ENCODE peak calls at places on chromosome 16, in four cellular contexts. J is K562, I is HepG2, R is GM12878. M is an unnamed sample.

GRCh38 chr16:54805648-54806047 is 125.0 kb upstream of the IRX5 start:
- DNase-seq in J (no peak), I (peak; percentile 14), R (no peak), M (no peak)

GRCh38 chr16:87945351-87946042 is 5.7 kb upstream of the BANP start:
- DNase-seq in J (no peak), I (no peak), R (no peak), M (no peak)

GRCh38 chr16:12458591-12459400 is 344.9 kb downstream of the CPPED1 start:
- DNase-seq in J (peak; percentile 23), I (no peak), R (no peak), M (no peak)

GRCh38 chr16:68257251-68257905 is 6.9 kb upstream of the SLC7A6 start:
- DNase-seq in J (no peak), I (no peak), R (no peak), M (no peak)

GRCh38 chr16:177394-177822 is 928 bp downstream of the HBA1 start:
- DNase-seq in J (no peak), I (no peak), R (no peak), M (no peak)

GRCh38 chr16:57863434-57864160 is 61.3 kb upstream of the KIFC3 start:
- DNase-seq in J (peak; percentile 55), I (peak; percentile 68), R (no peak), M (peak; percentile 49)

GRCh38 chr16:85752511-85753420 is 1.9 kb upstream of the C16orf74 start:
- DNase-seq in J (peak; percentile 75), I (peak; percentile 49), R (no peak), M (peak; percentile 67)

GRCh38 chr16:2751577-2752034 is 832 bp upstream of the SRRM2 start:
- DNase-seq in J (peak; percentile 88), I (peak; percentile 83), R (no peak), M (peak; percentile 60)

GRCh38 chr16:1450841-1451240 is 6.5 kb upstream of the CCDC154 start:
- DNase-seq in J (no peak), I (no peak), R (no peak), M (no peak)

GRCh38 chr16:53055603-53056527 is 1.1 kb downstream of the CHD9 start:
- DNase-seq in J (peak; percentile 93), I (peak; percentile 70), R (no peak), M (peak; percentile 61)

GRCh38 chr16:71845639-71846431 is at the start of gene ATXN1L:
- DNase-seq in J (peak; percentile 96), I (peak; percentile 89), R (peak; percentile 84), M (peak; percentile 50)

GRCh38 chr16:66604376-66605176 is at the start of gene CMTM3:
- DNase-seq in J (peak; percentile 79), I (peak; percentile 54), R (no peak), M (peak; percentile 92)

GRCh38 chr16:8583712-8584111 is 6.6 kb downstream of the TMEM114 start:
- DNase-seq in J (peak; percentile 16), I (no peak), R (no peak), M (no peak)

GRCh38 chr16:76963614-76964315 is 227.2 kb upstream of the MON1B start:
- DNase-seq in J (no peak), I (no peak), R (no peak), M (no peak)

GRCh38 chr16:24163935-24164334 is 92.2 kb upstream of the CACNG3 start:
- DNase-seq in J (no peak), I (no peak), R (no peak), M (no peak)

GRCh38 chr16:65936096-65936495 is 430.4 kb upstream of the CDH5 start:
- DNase-seq in J (no peak), I (no peak), R (no peak), M (no peak)

GRCh38 chr16:49019826-49020401 is 261.7 kb downstream of the CBLN1 start:
- DNase-seq in J (no peak), I (no peak), R (no peak), M (no peak)

GRCh38 chr16:80466024-80466986 is 74.5 kb upstream of the DYNLRB2 start:
- DNase-seq in J (peak; percentile 80), I (peak; percentile 54), R (peak; percentile 34), M (peak; percentile 90)

GRCh38 chr16:10502766-10503165 is 77.6 kb downstream of the EMP2 start:
- DNase-seq in J (no peak), I (no peak), R (no peak), M (no peak)

GRCh38 chr16:86616906-86617305 is 38.6 kb downstream of the FOXL1 start:
- DNase-seq in J (no peak), I (no peak), R (no peak), M (no peak)

GRCh38 chr16:69131167-69131748 is 1.1 kb downstream of the CHTF8 start:
- DNase-seq in J (peak; percentile 79), I (no peak), R (no peak), M (no peak)

GRCh38 chr16:67451704-67452435 is 20.9 kb downstream of the HSD11B2 start:
- DNase-seq in J (no peak), I (no peak), R (no peak), M (no peak)

GRCh38 chr16:66357523-66357928 is 9.0 kb upstream of the CDH5 start:
- DNase-seq in J (peak; percentile 64), I (peak; percentile 61), R (no peak), M (no peak)

GRCh38 chr16:87044031-87044380 is 273.2 kb downstream of the C16orf95 start:
- DNase-seq in J (no peak), I (no peak), R (no peak), M (no peak)

GRCh38 chr16:3106205-3106928 is 6.0 kb upstream of the ZNF205 start:
- DNase-seq in J (peak; percentile 96), I (peak; percentile 77), R (no peak), M (no peak)

GRCh38 chr16:50515218-50515617 is 33.0 kb upstream of the NKD1 start:
- DNase-seq in J (no peak), I (no peak), R (no peak), M (no peak)

GRCh38 chr16:27463741-27464662 is 62.0 kb downstream of the IL21R start:
- DNase-seq in J (no peak), I (no peak), R (no peak), M (no peak)

GRCh38 chr16:23401142-23401541 is 51.8 kb downstream of the COG7 start:
- DNase-seq in J (no peak), I (no peak), R (no peak), M (no peak)

GRCh38 chr16:67459858-67460144 is 21.2 kb downstream of the ATP6V0D1 start:
- DNase-seq in J (no peak), I (no peak), R (no peak), M (no peak)

GRCh38 chr16:50313596-50314483 is 47.5 kb downstream of the ADCY7 start:
- DNase-seq in J (no peak), I (peak; percentile 95), R (no peak), M (peak; percentile 41)

GRCh38 chr16:30656974-30657865 is 1.0 kb upstream of the FBRS start:
- DNase-seq in J (peak; percentile 57), I (no peak), R (no peak), M (no peak)

GRCh38 chr16:25066426-25066746 is 45.2 kb upstream of the LCMT1 start:
- DNase-seq in J (no peak), I (no peak), R (no peak), M (no peak)

GRCh38 chr16:70407811-70408274 is 31.1 kb downstream of the ST3GAL2 start:
- DNase-seq in J (peak; percentile 72), I (no peak), R (no peak), M (no peak)
- TF ChIP-seq HDAC2 in J (no peak), I (no peak), R (no peak), M (no peak)

GRCh38 chr16:4273858-4274291 is 1.1 kb upstream of the TFAP4 start:
- DNase-seq in J (no peak), I (peak; percentile 32), R (no peak), M (no peak)

GRCh38 chr16:4270595-4270994 is 2.2 kb downstream of the TFAP4 start:
- DNase-seq in J (no peak), I (no peak), R (no peak), M (no peak)

GRCh38 chr16:4270091-4270490 is 2.7 kb downstream of the TFAP4 start:
- DNase-seq in J (no peak), I (no peak), R (no peak), M (no peak)

GRCh38 chr16:4272114-4272954 is 489 bp downstream of the TFAP4 start:
- DNase-seq in J (peak; percentile 57), I (peak; percentile 35), R (no peak), M (peak; percentile 69)

GRCh38 chr16:4271176-4272113 is 1.4 kb downstream of the TFAP4 start:
- DNase-seq in J (peak; percentile 96), I (peak; percentile 91), R (peak; percentile 52), M (peak; percentile 91)
- TF ChIP-seq EP300 in J (no peak), I (no peak), R (no peak), M (no peak)

GRCh38 chr16:62853887-62854286 is 817.6 kb upstream of the CDH8 start:
- DNase-seq in J (no peak), I (no peak), R (no peak), M (no peak)
- TF ChIP-seq SRF in J (no peak), I (no peak), R (no peak), M (no peak)

DNA sequence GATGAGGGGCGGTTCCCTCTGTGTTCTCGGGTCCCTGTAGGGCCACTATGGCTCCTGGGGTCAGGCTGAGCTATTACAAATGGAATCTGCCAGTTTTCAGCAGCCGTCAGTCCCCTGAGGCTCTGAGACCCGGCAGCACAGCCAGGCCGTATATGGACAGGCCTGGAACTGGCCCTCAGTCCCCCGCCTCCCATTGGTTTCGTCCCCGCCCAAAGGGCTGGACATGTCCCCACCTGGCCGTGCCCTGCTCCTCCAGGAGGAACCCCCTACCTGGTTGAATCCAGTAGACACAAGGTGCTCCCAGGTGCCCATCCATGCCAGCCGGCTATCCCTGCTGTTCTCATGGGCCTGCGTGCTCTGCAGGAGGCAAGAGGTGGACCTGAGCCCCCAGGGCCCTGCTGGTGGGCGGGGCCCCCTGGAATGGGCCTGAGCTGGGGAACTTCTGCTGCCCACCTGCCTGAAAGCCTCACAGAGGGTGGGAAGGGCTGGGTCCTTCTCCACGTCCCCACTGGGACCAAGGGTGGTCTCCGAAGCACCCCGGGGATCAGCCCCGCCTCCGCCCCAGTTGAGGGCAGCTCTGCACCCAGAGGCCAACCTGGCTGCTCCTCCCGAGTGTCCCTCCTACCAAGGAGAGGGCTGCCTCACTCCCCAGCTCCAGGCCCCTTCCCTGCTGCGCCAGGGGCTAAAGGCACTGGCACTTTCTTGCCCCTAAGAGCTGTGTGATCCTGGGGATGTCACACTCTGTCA is 16.8 kb downstream of the VASN start:
- DNase-seq in J (no peak), I (no peak), R (no peak), M (no peak)
- TF ChIP-seq HDAC2 in J (no peak), I (no peak), R (no peak), M (no peak)